ENCODE peak calls at places on chromosomes 11 and 22, in four cellular contexts. A, U, N and H are unnamed samples.

GRCh38 chr22:28208797-28209196 is 289.7 kb upstream of the PITPNB start:
- DNase-seq in N (no peak), U (no peak), A (no peak), H (no peak)

GRCh38 chr11:8867856-8868705 is 42.9 kb upstream of the AKIP1 start:
- DNase-seq in N (no peak), A (peak), U (no peak), H (no peak)

GRCh38 chr11:20782771-20783170 is 113.4 kb downstream of the NELL1 start:
- DNase-seq in A (no peak), U (no peak), N (no peak), H (no peak)

GRCh38 chr11:123166095-123166559 is 28.9 kb downstream of the CLMP start:
- DNase-seq in N (no peak), A (peak), U (peak), H (no peak)

GRCh38 chr11:115706735-115707134 is 202.5 kb upstream of the CADM1 start:
- DNase-seq in N (no peak), A (no peak), U (no peak), H (no peak)

GRCh38 chr11:118530683-118531596 is at the start of gene TMEM25:
- DNase-seq in N (no peak), A (peak), U (peak), H (no peak)

GRCh38 chr22:25844601-25845000 is 102.6 kb downstream of the MYO18B start:
- DNase-seq in N (no peak), A (no peak), U (no peak), H (no peak)

GRCh38 chr11:77510095-77510494 is 36.2 kb upstream of the PAK1 start:
- DNase-seq in U (no peak), N (no peak), A (no peak), H (no peak)

GRCh38 chr11:73415854-73416615 is 39.8 kb downstream of the RELT start:
- DNase-seq in A (no peak), N (no peak), U (no peak), H (no peak)

DNA sequence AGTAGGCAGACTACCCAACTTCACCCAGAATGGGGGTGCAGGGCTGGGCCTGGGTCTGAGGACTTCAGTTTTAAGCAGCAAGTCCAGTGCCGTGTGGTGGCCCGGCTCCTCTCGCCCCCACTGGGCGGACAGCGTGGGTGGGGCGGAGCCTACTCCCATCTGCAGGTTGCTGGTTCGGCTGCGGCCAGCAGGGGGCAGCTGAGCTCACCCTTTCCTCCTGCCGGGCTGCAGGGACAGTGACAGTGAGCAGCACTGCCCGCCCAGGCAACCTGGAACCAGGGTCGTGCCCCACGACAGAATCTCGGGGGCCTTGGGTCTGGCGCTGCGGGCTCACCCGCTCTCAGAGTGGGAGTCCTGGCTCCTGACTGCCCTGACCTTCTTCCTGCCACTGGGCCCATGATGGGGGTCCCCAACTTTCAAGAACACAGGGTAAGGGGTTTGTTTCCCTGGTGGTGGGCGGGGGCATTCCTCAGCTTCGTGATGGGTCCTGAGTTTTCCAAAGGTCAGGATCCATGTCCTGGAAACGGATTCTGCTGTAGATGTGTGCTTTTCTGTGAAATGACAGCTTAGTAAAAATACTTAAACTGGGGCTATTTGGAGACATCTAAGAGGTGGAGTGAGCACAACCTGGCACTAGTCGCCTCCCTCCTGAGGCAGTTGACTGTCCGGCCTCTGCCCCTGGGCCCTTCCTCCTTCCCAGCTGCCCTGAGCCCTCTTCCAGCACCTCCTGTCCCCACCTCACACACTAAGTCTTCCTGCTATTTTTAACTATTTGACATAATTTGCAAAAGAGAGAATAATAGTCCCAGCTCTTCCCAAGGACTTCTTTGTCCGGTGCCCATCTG is 6.0 kb upstream of the NEAT1 start:
- DNase-seq in N (no peak), A (peak), U (peak), H (peak)
- TF ChIP-seq POLR2A in N (no peak), A (no peak), U (peak), H (peak)

DNA sequence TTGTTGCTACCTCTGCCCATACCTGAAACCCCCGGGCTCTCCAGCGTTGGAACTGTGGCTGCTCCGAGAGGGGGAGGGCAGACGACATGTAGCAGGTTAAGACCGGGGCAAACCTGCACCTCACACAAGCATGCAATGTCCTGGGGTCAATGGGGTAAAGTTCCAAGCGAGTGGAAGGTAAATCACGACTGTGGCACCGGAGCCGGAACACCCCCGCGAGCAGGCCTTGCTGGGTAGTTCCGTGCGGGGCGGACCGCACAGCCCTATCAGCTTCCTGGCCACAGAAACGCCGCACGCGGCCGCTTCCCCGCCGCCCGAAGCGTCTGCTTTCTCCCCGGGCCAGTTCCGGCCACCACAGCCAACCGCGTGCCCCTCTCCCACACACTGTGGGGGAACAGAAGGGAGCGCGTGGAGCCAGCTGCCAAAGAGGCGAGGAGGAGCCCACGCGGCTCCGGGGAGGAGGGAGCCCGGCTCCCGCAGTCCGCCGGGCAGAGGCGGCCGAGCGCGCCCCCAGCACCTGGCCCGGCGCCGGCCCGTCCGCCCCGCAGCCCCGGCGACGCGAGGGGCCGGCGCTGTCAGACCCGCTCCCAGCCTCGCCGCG is 1.6 kb downstream of the SPTBN2 start:
- DNase-seq in N (no peak), U (peak), A (peak), H (no peak)
- TF ChIP-seq POLR2A in N (no peak), U (no peak), A (peak), H (no peak)

GRCh38 chr11:61967177-61967923 is at the start of gene FTH1:
- DNase-seq in N (peak), U (peak), A (peak), H (peak)
- TF ChIP-seq POLR2A in N (peak), U (peak), A (peak), H (peak)

DNA sequence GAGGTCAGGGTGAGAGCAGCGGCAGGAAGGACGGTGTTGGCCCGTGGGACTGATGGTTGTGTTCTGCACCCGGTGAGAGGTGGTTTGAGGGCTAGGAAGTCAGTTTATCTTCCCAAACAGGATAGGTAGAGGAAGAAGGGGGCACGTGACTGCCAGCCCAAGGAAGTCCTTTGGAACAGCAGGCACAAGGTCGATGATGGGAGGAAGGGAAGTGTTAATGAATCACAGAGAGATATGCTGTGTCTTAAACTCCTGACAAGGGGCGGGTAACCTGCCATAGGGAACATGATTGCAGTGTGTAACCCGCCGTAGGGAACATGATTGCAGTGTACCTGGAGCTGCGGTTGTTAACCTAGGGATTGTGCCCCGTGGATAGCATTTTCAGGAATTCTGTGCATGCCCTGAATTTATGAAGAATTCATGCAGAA is 49.0 kb downstream of the PRR5L start:
- DNase-seq in A (no peak), U (peak), N (no peak), H (no peak)
- TF ChIP-seq POLR2A in A (no peak), U (peak), N (no peak), H (no peak)

DNA sequence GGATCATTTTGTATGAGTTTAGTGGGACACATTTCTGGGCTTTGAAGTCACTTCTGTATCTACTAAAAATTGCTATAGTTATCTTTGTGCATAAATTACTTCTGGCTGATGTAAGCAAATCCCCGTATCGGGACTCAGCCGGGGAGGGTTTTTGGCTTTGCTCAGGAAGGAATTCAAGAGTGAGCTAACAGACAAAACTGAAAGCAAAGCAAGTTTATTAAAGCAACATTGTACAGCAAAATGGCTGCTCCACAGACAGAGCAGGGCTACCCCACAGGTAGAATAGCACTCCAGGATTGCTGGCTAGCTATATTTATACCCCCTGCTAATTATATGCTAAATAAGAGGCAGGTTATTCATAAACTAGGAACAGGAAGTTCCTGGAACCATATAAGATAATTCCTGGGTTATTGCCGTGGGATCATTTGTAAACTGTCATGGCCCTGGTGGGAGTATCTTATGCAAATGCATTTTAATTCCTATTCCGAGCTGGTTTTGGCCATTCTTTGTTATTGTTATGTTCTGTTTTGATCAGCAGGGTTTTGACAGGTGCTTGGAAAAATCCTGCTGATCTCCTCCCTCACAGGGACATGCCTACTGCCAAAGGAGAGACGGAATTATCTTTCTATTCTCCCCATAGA is 15.2 kb downstream of the MIF start:
- DNase-seq in U (no peak), N (no peak), A (no peak), H (no peak)
- TF ChIP-seq POLR2A in U (peak), N (no peak), A (no peak), H (no peak)